ENCODE peak calls at places on chromosomes 3 and 15, in eight cellular contexts. L is T-cell, G is GM23338, J is AG10803, Z is SHP77, R is cardiac fibroblast, Q is Kasumi-1, D is fibroblast of lung. M is an unnamed sample.

GRCh38 chr15:97235285-97235985 is 725.1 kb upstream of the ARRDC4 start:
- DNase-seq in L (no peak), G (peak; percentile 74), J (peak; percentile 36), Z (peak; percentile 4), R (peak; percentile 71), Q (peak; percentile 51), D (peak; percentile 75), M (peak; percentile 39)

GRCh38 chr3:133655731-133656130 is 6.0 kb downstream of the TOPBP1 start:
- DNase-seq in L (no peak), G (no peak), J (no peak), Z (no peak), R (no peak), Q (no peak), D (no peak), M (no peak)

GRCh38 chr15:93049914-93050534 is 39.0 kb downstream of the RGMA start:
- DNase-seq in L (peak; percentile 18), G (no peak), J (no peak), Z (no peak), R (no peak), Q (no peak), D (no peak), M (no peak)

GRCh38 chr3:30693470-30694120 is 87.2 kb downstream of the TGFBR2 start:
- DNase-seq in L (peak; percentile 38), G (peak; percentile 89), J (peak; percentile 74), Z (peak; percentile 69), R (peak; percentile 85), Q (peak; percentile 73), D (peak; percentile 83), M (peak; percentile 77)

GRCh38 chr3:189404797-189405484 is 226.2 kb upstream of the TP63 start:
- DNase-seq in L (no peak), G (no peak), J (no peak), Z (no peak), R (no peak), Q (no peak), D (no peak), M (no peak)

GRCh38 chr3:37492977-37493471 is 318.6 kb upstream of the LRRFIP2 start:
- DNase-seq in L (no peak), G (no peak), J (peak; percentile 68), Z (no peak), R (peak; percentile 75), Q (peak; percentile 75), D (no peak), M (no peak)

GRCh38 chr3:72070005-72070404 is 285.1 kb upstream of the PROK2 start:
- DNase-seq in L (no peak), G (no peak), J (no peak), Z (no peak), R (no peak), Q (no peak), D (no peak), M (no peak)

GRCh38 chr15:76903251-76903681 is 1.9 kb downstream of the SCAPER start:
- DNase-seq in L (no peak), G (peak; percentile 50), J (peak; percentile 49), Z (peak; percentile 12), R (peak; percentile 58), Q (peak; percentile 70), D (peak; percentile 47), M (peak; percentile 78)

GRCh38 chr3:99084825-99085224 is 183.3 kb upstream of the DCBLD2 start:
- DNase-seq in L (no peak), G (no peak), J (peak; percentile 70), Z (no peak), R (peak; percentile 15), Q (no peak), D (no peak), M (no peak)

GRCh38 chr3:26703519-26703918 is 80.9 kb downstream of the LRRC3B start:
- DNase-seq in L (no peak), G (no peak), J (no peak), Z (no peak), R (no peak), Q (no peak), D (no peak), M (no peak)

GRCh38 chr3:176579741-176580185 is 617.5 kb downstream of the TBL1XR1 start:
- DNase-seq in L (no peak), G (no peak), J (peak; percentile 59), Z (no peak), R (peak; percentile 51), Q (no peak), D (peak; percentile 5), M (peak; percentile 10)

GRCh38 chr15:62977952-62978811 is 64.4 kb upstream of the TPM1 start:
- DNase-seq in L (no peak), G (no peak), J (peak; percentile 91), Z (no peak), R (peak; percentile 89), Q (no peak), D (no peak), M (peak; percentile 44)

GRCh38 chr15:83846847-83847246 is 192.9 kb downstream of the ADAMTSL3 start:
- DNase-seq in L (no peak), G (no peak), J (peak; percentile 86), Z (no peak), R (peak; percentile 92), Q (no peak), D (peak; percentile 96), M (peak; percentile 94)

GRCh38 chr3:155737844-155738460 is 6.9 kb downstream of the PLCH1 start:
- DNase-seq in L (no peak), G (peak; percentile 13), J (no peak), Z (no peak), R (no peak), Q (peak; percentile 56), D (no peak), M (no peak)

GRCh38 chr3:48896991-48897390 is 1.7 kb downstream of the SLC25A20 start:
- DNase-seq in L (no peak), G (no peak), J (peak; percentile 39), Z (no peak), R (no peak), Q (no peak), D (peak; percentile 8), M (no peak)

M was measured in IMR-90.